ENCODE peak calls at places on chromosome 17, in ten cellular contexts. L, Y, R, B, J, Q, W, S, V and E are unnamed samples.
A peak's percentile ranks its signal among the peaks of the same experiment; 100 is the strongest.

GRCh38 chr17:32518856-32519768 is 32.3 kb downstream of the CDK5R1 start:
- DNase-seq in L (peak; percentile 83), V (peak; percentile 40), R (peak; percentile 60), Q (peak; percentile 81), W (peak; percentile 62), B (no peak), Y (no peak), S (no peak), J (peak; percentile 63), E (peak; percentile 71)

GRCh38 chr17:10798332-10798749 is 5.6 kb downstream of the TMEM238L start:
- DNase-seq in R (no peak), V (no peak), Y (no peak), S (no peak), W (no peak), B (no peak), J (peak; percentile 96), L (no peak), Q (no peak), E (no peak)

GRCh38 chr17:79035686-79036085 is 11.7 kb downstream of the C1QTNF1 start:
- DNase-seq in S (no peak), J (no peak), L (peak; percentile 22), V (no peak), R (no peak), B (no peak), W (no peak), Q (no peak), Y (no peak), E (no peak)

GRCh38 chr17:77424585-77425344 is 284.0 kb downstream of the SEC14L1 start:
- DNase-seq in V (peak; percentile 92), J (peak; percentile 72), S (peak; percentile 86), R (no peak), W (peak; percentile 95), L (peak; percentile 94), B (peak; percentile 96), Q (no peak), Y (peak; percentile 89), E (no peak)

GRCh38 chr17:16027708-16028584 is 28.3 kb downstream of the TTC19 start:
- DNase-seq in W (no peak), R (peak; percentile 96), J (no peak), S (peak; percentile 93), V (peak; percentile 46), B (peak; percentile 97), L (no peak), Q (no peak), Y (no peak), E (no peak)

GRCh38 chr17:15981646-15982580 is 17.6 kb downstream of the ZSWIM7 start:
- DNase-seq in J (no peak), V (no peak), Y (no peak), Q (no peak), L (no peak), B (peak; percentile 84), S (peak; percentile 59), W (no peak), R (peak; percentile 77), E (no peak)

GRCh38 chr17:40283662-40284061 is 4.0 kb upstream of the CDC6 start:
- DNase-seq in L (no peak), Q (no peak), V (no peak), B (peak; percentile 96), R (peak; percentile 96), J (no peak), S (peak; percentile 90), W (no peak), Y (no peak), E (no peak)

GRCh38 chr17:40554646-40555295 is 10.5 kb downstream of the CCR7 start:
- DNase-seq in J (peak; percentile 21), S (no peak), Q (no peak), Y (no peak), B (no peak), V (peak; percentile 16), W (no peak), R (no peak), L (peak; percentile 66), E (no peak)

GRCh38 chr17:38429476-38430100 is 1.3 kb downstream of the ARHGAP23 start:
- DNase-seq in B (no peak), S (no peak), Q (no peak), Y (no peak), J (no peak), V (peak; percentile 29), W (no peak), R (no peak), L (no peak), E (no peak)

GRCh38 chr17:40540448-40540847 is 24.8 kb downstream of the CCR7 start:
- DNase-seq in W (no peak), B (no peak), Q (no peak), J (no peak), S (no peak), Y (no peak), V (no peak), L (peak; percentile 47), R (no peak), E (peak; percentile 43)

GRCh38 chr17:65684631-65685030 is 123.2 kb upstream of the AXIN2 start:
- DNase-seq in B (peak; percentile 45), R (peak; percentile 66), V (no peak), S (no peak), J (no peak), Y (no peak), W (no peak), Q (no peak), L (no peak), E (no peak)

GRCh38 chr17:13346081-13346533 is 255.6 kb downstream of the HS3ST3A1 start:
- DNase-seq in R (peak; percentile 82), S (peak; percentile 80), W (no peak), V (no peak), B (peak; percentile 97), L (no peak), Q (peak; percentile 63), J (no peak), Y (no peak), E (no peak)

GRCh38 chr17:76855105-76855504 is 13.1 kb upstream of the MGAT5B start:
- DNase-seq in J (no peak), R (no peak), B (no peak), S (no peak), Q (no peak), L (no peak), W (no peak), Y (no peak), V (no peak), E (no peak)

GRCh38 chr17:69245617-69246016 is 17.0 kb upstream of the ABCA10 start:
- DNase-seq in B (no peak), R (peak; percentile 63), S (no peak), Q (no peak), W (no peak), V (no peak), Y (no peak), L (no peak), J (no peak), E (no peak)

GRCh38 chr17:2709173-2709661 is 2.3 kb downstream of the CLUH start:
- DNase-seq in S (peak; percentile 32), L (no peak), Q (no peak), W (no peak), J (peak; percentile 88), B (no peak), Y (no peak), R (peak; percentile 58), V (peak; percentile 56), E (no peak)

GRCh38 chr17:73318861-73319260 is 7.1 kb upstream of the CDC42EP4 start:
- DNase-seq in Y (no peak), W (no peak), J (no peak), V (no peak), L (no peak), B (no peak), R (no peak), Q (no peak), S (no peak), E (no peak)
- H3K4me3 ChIP-seq in Y (no peak overlapping the region), W (no peak overlapping the region), J (no peak overlapping the region), V (no peak overlapping the region), L (no peak overlapping the region), B (no peak overlapping the region), R (no peak overlapping the region), Q (no peak overlapping the region), S (no peak overlapping the region), E (no peak overlapping the region)

DNA sequence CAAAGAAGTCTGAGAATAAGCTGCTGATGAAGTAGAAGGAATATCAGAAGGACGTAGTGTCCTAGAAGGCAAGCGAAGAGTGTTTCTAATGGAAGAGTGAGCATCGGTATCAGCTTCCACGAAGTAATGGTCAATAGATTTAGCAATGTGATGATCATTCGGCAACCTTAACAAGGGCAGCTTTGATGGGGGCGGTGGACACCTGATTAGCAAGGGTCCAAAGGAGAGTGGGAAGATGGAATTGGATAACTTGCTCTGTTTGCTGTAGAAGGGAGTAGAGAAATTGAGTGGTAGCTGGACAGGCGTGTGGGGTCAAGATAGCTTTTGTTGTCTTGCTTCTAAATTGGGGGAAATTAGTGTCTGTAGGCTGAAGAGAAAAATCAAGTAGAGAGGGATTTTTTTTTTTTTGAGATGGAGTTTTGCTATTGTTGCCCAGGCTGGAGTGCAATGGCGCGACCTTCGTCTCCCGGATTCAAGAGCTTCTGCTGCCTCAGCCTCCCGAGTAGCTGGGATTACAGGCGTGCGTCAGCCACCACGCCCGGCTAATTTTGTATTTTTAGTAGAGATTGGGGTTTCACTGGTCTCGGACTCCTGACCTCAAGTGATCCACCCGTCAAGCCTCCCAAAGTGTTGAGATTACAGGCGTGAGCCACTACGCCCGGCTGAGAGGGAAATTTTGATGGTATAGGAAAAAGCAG is 13.9 kb upstream of the HES7 start:
- DNase-seq in Q (no peak), L (peak; percentile 68), Y (no peak), R (no peak), J (no peak), W (no peak), S (no peak), V (no peak), B (no peak), E (no peak)
- H3K4me3 ChIP-seq in Q (peak overlapping the region; percentile 33), L (no peak overlapping the region), Y (peak overlapping the region; percentile 35), R (peak overlapping the region; percentile 14), J (no peak overlapping the region), W (peak overlapping the region; percentile 16), S (peak overlapping the region; percentile 53), V (no peak overlapping the region), B (peak overlapping the region; percentile 33), E (peak overlapping the region; percentile 97)

DNA sequence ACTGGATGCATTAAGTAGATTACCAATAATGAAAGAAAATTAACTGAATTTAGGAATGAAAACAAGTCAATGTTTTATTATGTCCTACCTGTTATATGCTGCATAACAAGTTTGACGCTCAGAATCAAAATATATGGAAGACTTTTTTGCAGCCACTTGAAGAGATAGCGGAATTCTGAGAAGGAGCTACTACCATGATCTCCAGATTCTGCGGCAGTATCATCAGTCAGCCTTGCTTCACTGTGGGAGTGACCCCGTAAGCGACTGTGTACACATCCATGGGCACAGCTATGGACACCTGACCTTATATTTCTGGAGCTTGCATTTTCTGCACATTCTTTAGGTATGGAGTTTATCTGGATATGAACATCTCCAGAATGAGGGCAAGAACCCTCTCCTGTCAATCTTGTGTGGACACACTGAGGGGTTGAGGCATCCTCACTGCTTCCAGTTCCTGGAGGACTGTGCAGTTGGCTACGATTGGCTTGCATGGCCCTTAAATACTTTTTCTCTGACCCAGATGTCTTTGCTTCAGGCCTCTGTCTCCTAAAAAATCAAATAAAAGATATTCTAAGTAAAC is 1.7 kb downstream of the RNFT1 start:
- DNase-seq in J (no peak), Y (no peak), Q (no peak), V (no peak), R (no peak), W (no peak), L (no peak), B (no peak), S (no peak), E (no peak)
- H3K4me3 ChIP-seq in J (no peak overlapping the region), Y (no peak overlapping the region), Q (no peak overlapping the region), V (no peak overlapping the region), R (no peak overlapping the region), W (no peak overlapping the region), L (no peak overlapping the region), B (no peak overlapping the region), S (no peak overlapping the region), E (no peak overlapping the region)

DNA sequence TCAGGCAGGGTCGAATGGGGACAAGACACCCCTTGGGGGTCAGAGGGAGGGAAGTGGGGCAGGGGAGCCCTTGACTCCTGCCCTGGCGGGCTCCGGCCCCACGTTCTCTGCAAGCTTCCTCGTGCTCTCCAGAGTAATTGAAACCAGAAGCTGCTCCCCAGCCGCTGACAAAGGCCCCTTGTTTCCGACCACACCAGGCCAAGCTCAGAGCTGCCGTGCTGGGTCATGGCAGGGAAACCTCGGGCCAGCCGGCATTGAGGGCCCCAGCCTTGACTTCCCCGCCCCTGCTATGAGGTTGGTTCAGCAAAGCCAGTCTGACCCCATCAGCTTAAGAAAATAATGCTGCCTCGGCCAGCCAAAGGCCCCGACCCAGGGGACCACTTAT is 43.3 kb downstream of the TIMM22 start:
- DNase-seq in Y (peak; percentile 48), L (peak; percentile 75), W (no peak), B (no peak), V (no peak), Q (no peak), J (no peak), R (no peak), S (no peak), E (no peak)
- H3K4me3 ChIP-seq in Y (peak overlapping the region; percentile 2), L (no peak overlapping the region), W (peak overlapping the region; percentile 34), B (no peak overlapping the region), V (no peak overlapping the region), Q (no peak overlapping the region), J (no peak overlapping the region), R (no peak overlapping the region), S (no peak overlapping the region), E (no peak overlapping the region)